ENCODE peak calls at places on chromosome 12, in five cellular contexts. R, S, T, D and Z are unnamed samples. For H3K9me3, the result is how much of the 10 kb centered on the place peaks cover.

GRCh38 chr12:31037921-31038320 is 35.7 kb upstream of the DDX11 start:
- DNase-seq in D (no peak), R (no peak), S (no peak), T (no peak), Z (no peak)

GRCh38 chr12:81294325-81295190 is 216.7 kb downstream of the ACSS3 start:
- DNase-seq in D (no peak), T (no peak), R (no peak), S (no peak), Z (no peak)

GRCh38 chr12:90653051-90653450 is 301.9 kb downstream of the CCER1 start:
- DNase-seq in R (no peak), D (no peak), T (no peak), S (no peak), Z (no peak)

GRCh38 chr12:1553987-1554982 is 40.1 kb downstream of the FBXL14 start:
- DNase-seq in R (no peak), D (no peak), T (no peak), S (no peak), Z (no peak)

GRCh38 chr12:18467636-18468520 is 206.6 kb downstream of the PIK3C2G start:
- DNase-seq in S (no peak), R (no peak), T (no peak), D (no peak), Z (no peak)

GRCh38 chr12:123364532-123365140 is at the start of gene SBNO1:
- DNase-seq in T (peak), R (peak), D (peak), S (peak), Z (peak)

GRCh38 chr12:24664151-24664550 is 284.8 kb downstream of the BCAT1 start:
- DNase-seq in S (no peak), D (no peak), R (no peak), T (no peak), Z (no peak)

GRCh38 chr12:49974231-49974675 is 1.5 kb downstream of the AQP6 start:
- DNase-seq in T (peak), S (peak), D (peak), R (no peak), Z (peak)

GRCh38 chr12:118964988-118965387 is 16.4 kb upstream of the SRRM4 start:
- DNase-seq in S (no peak), T (no peak), D (no peak), R (no peak), Z (no peak)

GRCh38 chr12:6943387-6943718 is 263 bp upstream of the RNU7-1 start:
- DNase-seq in R (peak), D (no peak), T (peak), S (no peak), Z (peak)

GRCh38 chr12:104288635-104289258 is 14.8 kb upstream of the EID3 start:
- DNase-seq in R (peak), D (peak), T (peak), S (peak), Z (peak)

GRCh38 chr12:113463746-113464743 is 7.6 kb downstream of the LHX5 start:
- DNase-seq in D (no peak), S (no peak), R (no peak), T (no peak), Z (no peak)

GRCh38 chr12:127943481-127944210 is 323.3 kb upstream of the TMEM132C start:
- DNase-seq in T (no peak), D (no peak), R (no peak), S (no peak), Z (no peak)

GRCh38 chr12:130357729-130358330 is 20.1 kb downstream of the PIWIL1 start:
- DNase-seq in T (no peak), R (no peak), S (no peak), D (no peak), Z (no peak)

GRCh38 chr12:125169451-125169850 is 104.2 kb downstream of the AACS start:
- DNase-seq in T (no peak), R (no peak), S (no peak), D (no peak), Z (no peak)
- H3K9me3 ChIP-seq in T (under half), R (under half), S (under half), D (under half), Z (under half)

GRCh38 chr12:48854488-48854887 is 2.5 kb upstream of the DDX23 start:
- DNase-seq in T (no peak), D (no peak), S (no peak), R (no peak), Z (no peak)

GRCh38 chr12:48856379-48856778 is 4.4 kb upstream of the DDX23 start:
- DNase-seq in S (no peak), R (no peak), T (no peak), D (no peak), Z (no peak)

GRCh38 chr12:48851883-48852733 is at the start of gene DDX23:
- DNase-seq in R (peak), D (peak), T (peak), S (peak), Z (peak)

GRCh38 chr12:48852734-48853168 is 788 bp upstream of the DDX23 start:
- DNase-seq in D (no peak), S (no peak), R (no peak), T (no peak), Z (no peak)

GRCh38 chr12:48853228-48853688 is 1.3 kb upstream of the DDX23 start:
- DNase-seq in R (peak), D (peak), S (peak), T (peak), Z (peak)
- H3K27ac ChIP-seq in R (peak), D (peak), S (peak), T (peak), Z (peak)

GRCh38 chr12:26298785-26299621 is 103.6 kb downstream of the SSPN start:
- DNase-seq in T (no peak), D (no peak), S (no peak), R (no peak), Z (no peak)
- TF ChIP-seq CTCF in T (peak), D (no peak), S (no peak), R (peak), Z (peak)

DNA sequence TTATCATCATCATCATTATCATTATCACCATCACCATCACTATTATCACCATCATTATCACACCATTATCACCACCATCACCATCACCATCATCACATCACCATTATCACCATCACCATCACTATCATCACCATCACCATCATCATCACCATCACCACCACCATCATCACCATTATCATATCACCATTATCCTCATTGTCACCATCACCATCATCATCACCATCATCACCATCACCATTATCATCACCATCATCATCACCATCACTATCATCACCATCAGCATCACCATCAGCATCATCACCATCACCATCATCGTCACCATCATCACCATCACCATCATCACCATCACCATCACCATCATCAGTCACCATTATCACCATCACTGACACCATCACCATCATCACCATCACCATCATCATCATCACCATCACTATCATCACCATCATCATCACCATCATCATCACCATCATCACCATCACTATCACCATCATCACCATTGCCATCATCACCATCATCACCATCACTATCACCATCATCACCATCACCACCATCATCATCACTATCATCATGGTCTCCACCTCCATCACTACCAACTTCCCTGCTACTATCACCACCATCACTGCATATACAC is 20.2 kb upstream of the GALNT9 start:
- DNase-seq in R (no peak), S (no peak), T (no peak), D (no peak), Z (no peak)
- H3K9me3 ChIP-seq in R (under half), S (under half), T (under half), D (under half), Z (under half)

GRCh38 chr12:46493352-46494209 is 121.0 kb upstream of the SLC38A2 start:
- DNase-seq in D (no peak), S (no peak), T (no peak), R (no peak), Z (no peak)

GRCh38 chr12:46490635-46491034 is 118.1 kb upstream of the SLC38A2 start:
- DNase-seq in S (no peak), D (no peak), R (no peak), T (no peak), Z (no peak)

GRCh38 chr12:46491548-46491947 is 119.0 kb upstream of the SLC38A2 start:
- DNase-seq in T (no peak), S (no peak), R (no peak), D (no peak), Z (no peak)

GRCh38 chr12:46494424-46494823 is 121.9 kb upstream of the SLC38A2 start:
- DNase-seq in D (no peak), R (no peak), T (no peak), S (no peak), Z (no peak)

GRCh38 chr12:46492471-46493351 is 120.1 kb upstream of the SLC38A2 start:
- DNase-seq in S (no peak), R (peak), D (no peak), T (no peak), Z (peak)
- H3K27ac ChIP-seq in S (peak), R (peak), D (peak), T (no peak), Z (peak)

GRCh38 chr12:78229491-78230209 is 399.0 kb downstream of the NAV3 start:
- DNase-seq in D (no peak), T (no peak), R (peak), S (no peak), Z (peak)
- TF ChIP-seq CTCF in D (peak), T (no peak), R (peak), S (peak), Z (peak)

GRCh38 chr12:28212182-28212581 is 21.9 kb downstream of the CCDC91 start:
- DNase-seq in D (no peak), S (no peak), R (no peak), T (no peak), Z (no peak)
- H3K9me3 ChIP-seq in D (under half), S (under half), R (under half), T (under half), Z (under half)

DNA sequence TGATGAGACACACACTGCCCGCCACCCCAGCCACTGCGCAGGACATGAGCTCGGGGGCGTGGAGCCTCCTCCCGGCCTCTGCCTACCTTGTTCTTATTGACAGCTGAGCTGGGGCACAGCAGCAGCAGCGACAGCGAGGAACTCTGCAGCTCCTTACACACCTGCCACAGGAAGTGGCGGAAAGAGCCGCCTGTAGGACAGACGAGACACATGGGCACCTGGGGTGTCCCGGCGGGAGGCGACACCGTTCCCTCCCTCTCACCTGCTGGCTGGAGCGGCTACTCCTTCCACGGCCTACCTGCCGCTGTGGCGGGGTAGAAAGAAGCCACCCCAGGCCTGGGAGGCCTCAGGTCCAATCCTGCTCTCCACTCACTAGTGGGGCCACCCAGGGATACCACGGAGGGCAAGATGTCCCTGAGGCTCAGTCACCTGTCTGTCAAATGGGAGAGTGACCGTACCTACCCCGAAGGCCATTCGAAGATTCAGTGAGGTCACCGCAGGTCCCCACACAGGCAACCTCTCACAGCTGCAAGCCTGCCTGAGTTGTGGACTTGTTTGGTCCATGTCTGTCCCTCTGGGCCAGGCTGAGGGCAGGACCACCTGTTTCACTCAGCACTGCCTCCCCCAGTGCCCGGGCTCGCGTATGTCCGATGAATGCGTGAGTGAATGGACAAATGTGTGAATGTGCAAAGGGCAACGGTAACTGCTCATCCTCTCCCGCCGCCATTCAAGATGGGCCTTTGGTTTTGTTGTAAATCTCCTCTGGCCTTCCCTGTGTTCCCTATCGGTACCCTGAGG is 42.6 kb downstream of the TRAFD1 start:
- DNase-seq in D (peak), S (no peak), R (no peak), T (no peak), Z (no peak)
- H3K27ac ChIP-seq in D (no peak), S (no peak), R (no peak), T (no peak), Z (no peak)